ENCODE peak calls at places on chromosome 21, in eight cellular contexts. One of them, this sample, is unnamed.
A peak's percentile ranks its signal among the peaks of the same experiment; 100 is the strongest.

GRCh38 chr21:46052703-46053651 is 44.9 kb upstream of the COL6A2 start:
- DNase-seq in substantia nigra: no peak
- DNase-seq in stimulated activated CD4-positive, alpha-beta T cell treated with anti-CD3 and anti-CD28 coated beads, Interleukin-15, amount 100 ng/mL, for 24 hours: peak; percentile 74
- DNase-seq in NCI-H510A treated with DMSO at 0.1 percent for 48 hours: no peak
- DNase-seq in mammary epithelial cell: peak; percentile 76
- DNase-seq in activated T-cell treated with anti-CD3 and anti-CD28 coated beads, Interleukin-2, amount 50 U/mL, for 1 hour: no peak
- DNase-seq in sigmoid colon: peak; percentile 63
- DNase-seq in CD4-positive, alpha-beta memory T cell: no peak
- DNase-seq in this sample: no peak

GRCh38 chr21:26954591-26955214 is 12.2 kb downstream of the ADAMTS5 start:
- DNase-seq in substantia nigra: no peak
- DNase-seq in activated T-cell treated with anti-CD3 and anti-CD28 coated beads, Interleukin-2, amount 50 U/mL, for 1 hour: no peak
- DNase-seq in stimulated activated CD4-positive, alpha-beta T cell treated with anti-CD3 and anti-CD28 coated beads, Interleukin-15, amount 100 ng/mL, for 24 hours: no peak
- DNase-seq in sigmoid colon: no peak
- DNase-seq in CD4-positive, alpha-beta memory T cell: no peak
- DNase-seq in NCI-H510A treated with DMSO at 0.1 percent for 48 hours: no peak
- DNase-seq in mammary epithelial cell: no peak
- DNase-seq in this sample: no peak

GRCh38 chr21:38879912-38880577 is 74.3 kb downstream of the ETS2 start:
- DNase-seq in activated T-cell treated with anti-CD3 and anti-CD28 coated beads, Interleukin-2, amount 50 U/mL, for 1 hour: no peak
- DNase-seq in NCI-H510A treated with DMSO at 0.1 percent for 48 hours: no peak
- DNase-seq in stimulated activated CD4-positive, alpha-beta T cell treated with anti-CD3 and anti-CD28 coated beads, Interleukin-15, amount 100 ng/mL, for 24 hours: no peak
- DNase-seq in mammary epithelial cell: no peak
- DNase-seq in sigmoid colon: no peak
- DNase-seq in substantia nigra: no peak
- DNase-seq in CD4-positive, alpha-beta memory T cell: no peak
- DNase-seq in this sample: no peak

GRCh38 chr21:29205009-29205408 is 74.6 kb downstream of the MAP3K7CL start:
- DNase-seq in sigmoid colon: no peak
- DNase-seq in NCI-H510A treated with DMSO at 0.1 percent for 48 hours: no peak
- DNase-seq in stimulated activated CD4-positive, alpha-beta T cell treated with anti-CD3 and anti-CD28 coated beads, Interleukin-15, amount 100 ng/mL, for 24 hours: no peak
- DNase-seq in substantia nigra: no peak
- DNase-seq in CD4-positive, alpha-beta memory T cell: no peak
- DNase-seq in activated T-cell treated with anti-CD3 and anti-CD28 coated beads, Interleukin-2, amount 50 U/mL, for 1 hour: no peak
- DNase-seq in mammary epithelial cell: no peak
- DNase-seq in this sample: no peak

GRCh38 chr21:42474982-42475381 is 21.0 kb downstream of the RSPH1 start:
- DNase-seq in NCI-H510A treated with DMSO at 0.1 percent for 48 hours: no peak
- DNase-seq in mammary epithelial cell: peak; percentile 63
- DNase-seq in stimulated activated CD4-positive, alpha-beta T cell treated with anti-CD3 and anti-CD28 coated beads, Interleukin-15, amount 100 ng/mL, for 24 hours: no peak
- DNase-seq in CD4-positive, alpha-beta memory T cell: no peak
- DNase-seq in activated T-cell treated with anti-CD3 and anti-CD28 coated beads, Interleukin-2, amount 50 U/mL, for 1 hour: no peak
- DNase-seq in substantia nigra: no peak
- DNase-seq in sigmoid colon: no peak
- DNase-seq in this sample: no peak

GRCh38 chr21:42763578-42764442 is 110.4 kb downstream of the PDE9A start:
- DNase-seq in NCI-H510A treated with DMSO at 0.1 percent for 48 hours: no peak
- DNase-seq in stimulated activated CD4-positive, alpha-beta T cell treated with anti-CD3 and anti-CD28 coated beads, Interleukin-15, amount 100 ng/mL, for 24 hours: no peak
- DNase-seq in mammary epithelial cell: no peak
- DNase-seq in substantia nigra: no peak
- DNase-seq in CD4-positive, alpha-beta memory T cell: no peak
- DNase-seq in activated T-cell treated with anti-CD3 and anti-CD28 coated beads, Interleukin-2, amount 50 U/mL, for 1 hour: no peak
- DNase-seq in sigmoid colon: no peak
- DNase-seq in this sample: no peak

GRCh38 chr21:42614811-42615342 is 38.5 kb upstream of the PDE9A start:
- DNase-seq in NCI-H510A treated with DMSO at 0.1 percent for 48 hours: no peak
- DNase-seq in substantia nigra: no peak
- DNase-seq in mammary epithelial cell: peak; percentile 88
- DNase-seq in stimulated activated CD4-positive, alpha-beta T cell treated with anti-CD3 and anti-CD28 coated beads, Interleukin-15, amount 100 ng/mL, for 24 hours: peak; percentile 71
- DNase-seq in activated T-cell treated with anti-CD3 and anti-CD28 coated beads, Interleukin-2, amount 50 U/mL, for 1 hour: peak; percentile 61
- DNase-seq in sigmoid colon: no peak
- DNase-seq in CD4-positive, alpha-beta memory T cell: peak; percentile 73
- DNase-seq in this sample: peak; percentile 24

GRCh38 chr21:42865361-42866160 is 13.8 kb downstream of the WDR4 start:
- DNase-seq in sigmoid colon: peak; percentile 83
- DNase-seq in activated T-cell treated with anti-CD3 and anti-CD28 coated beads, Interleukin-2, amount 50 U/mL, for 1 hour: no peak
- DNase-seq in stimulated activated CD4-positive, alpha-beta T cell treated with anti-CD3 and anti-CD28 coated beads, Interleukin-15, amount 100 ng/mL, for 24 hours: no peak
- DNase-seq in NCI-H510A treated with DMSO at 0.1 percent for 48 hours: no peak
- DNase-seq in mammary epithelial cell: no peak
- DNase-seq in CD4-positive, alpha-beta memory T cell: no peak
- DNase-seq in substantia nigra: no peak
- DNase-seq in this sample: no peak

GRCh38 chr21:27704567-27705166 is 737.8 kb upstream of the ADAMTS5 start:
- DNase-seq in NCI-H510A treated with DMSO at 0.1 percent for 48 hours: no peak
- DNase-seq in sigmoid colon: peak; percentile 66
- DNase-seq in CD4-positive, alpha-beta memory T cell: no peak
- DNase-seq in activated T-cell treated with anti-CD3 and anti-CD28 coated beads, Interleukin-2, amount 50 U/mL, for 1 hour: no peak
- DNase-seq in mammary epithelial cell: no peak
- DNase-seq in stimulated activated CD4-positive, alpha-beta T cell treated with anti-CD3 and anti-CD28 coated beads, Interleukin-15, amount 100 ng/mL, for 24 hours: no peak
- DNase-seq in substantia nigra: no peak
- DNase-seq in this sample: no peak

GRCh38 chr21:46350571-46350970 is 26.6 kb downstream of the PCNT start:
- DNase-seq in stimulated activated CD4-positive, alpha-beta T cell treated with anti-CD3 and anti-CD28 coated beads, Interleukin-15, amount 100 ng/mL, for 24 hours: no peak
- DNase-seq in mammary epithelial cell: no peak
- DNase-seq in activated T-cell treated with anti-CD3 and anti-CD28 coated beads, Interleukin-2, amount 50 U/mL, for 1 hour: no peak
- DNase-seq in substantia nigra: no peak
- DNase-seq in NCI-H510A treated with DMSO at 0.1 percent for 48 hours: no peak
- DNase-seq in sigmoid colon: no peak
- DNase-seq in CD4-positive, alpha-beta memory T cell: no peak
- DNase-seq in this sample: no peak

GRCh38 chr21:36260030-36260787 is 59.8 kb upstream of the MORC3 start:
- DNase-seq in substantia nigra: no peak
- DNase-seq in mammary epithelial cell: peak; percentile 51
- DNase-seq in CD4-positive, alpha-beta memory T cell: peak; percentile 72
- DNase-seq in activated T-cell treated with anti-CD3 and anti-CD28 coated beads, Interleukin-2, amount 50 U/mL, for 1 hour: no peak
- DNase-seq in stimulated activated CD4-positive, alpha-beta T cell treated with anti-CD3 and anti-CD28 coated beads, Interleukin-15, amount 100 ng/mL, for 24 hours: peak; percentile 41
- DNase-seq in sigmoid colon: no peak
- DNase-seq in NCI-H510A treated with DMSO at 0.1 percent for 48 hours: peak; percentile 36
- DNase-seq in this sample: no peak

GRCh38 chr21:20313013-20313412 is 685.2 kb upstream of the NCAM2 start:
- DNase-seq in activated T-cell treated with anti-CD3 and anti-CD28 coated beads, Interleukin-2, amount 50 U/mL, for 1 hour: no peak
- DNase-seq in substantia nigra: no peak
- DNase-seq in mammary epithelial cell: no peak
- DNase-seq in sigmoid colon: no peak
- DNase-seq in NCI-H510A treated with DMSO at 0.1 percent for 48 hours: no peak
- DNase-seq in stimulated activated CD4-positive, alpha-beta T cell treated with anti-CD3 and anti-CD28 coated beads, Interleukin-15, amount 100 ng/mL, for 24 hours: no peak
- DNase-seq in CD4-positive, alpha-beta memory T cell: no peak
- DNase-seq in this sample: no peak

GRCh38 chr21:44436958-44437357 is 18.4 kb upstream of the LRRC3 start:
- DNase-seq in sigmoid colon: peak; percentile 41
- DNase-seq in stimulated activated CD4-positive, alpha-beta T cell treated with anti-CD3 and anti-CD28 coated beads, Interleukin-15, amount 100 ng/mL, for 24 hours: no peak
- DNase-seq in mammary epithelial cell: no peak
- DNase-seq in CD4-positive, alpha-beta memory T cell: no peak
- DNase-seq in substantia nigra: no peak
- DNase-seq in activated T-cell treated with anti-CD3 and anti-CD28 coated beads, Interleukin-2, amount 50 U/mL, for 1 hour: no peak
- DNase-seq in NCI-H510A treated with DMSO at 0.1 percent for 48 hours: no peak
- DNase-seq in this sample: no peak

GRCh38 chr21:45920824-45921600 is 60.6 kb upstream of the COL6A1 start:
- DNase-seq in CD4-positive, alpha-beta memory T cell: no peak
- DNase-seq in activated T-cell treated with anti-CD3 and anti-CD28 coated beads, Interleukin-2, amount 50 U/mL, for 1 hour: no peak
- DNase-seq in stimulated activated CD4-positive, alpha-beta T cell treated with anti-CD3 and anti-CD28 coated beads, Interleukin-15, amount 100 ng/mL, for 24 hours: no peak
- DNase-seq in mammary epithelial cell: no peak
- DNase-seq in NCI-H510A treated with DMSO at 0.1 percent for 48 hours: no peak
- DNase-seq in substantia nigra: no peak
- DNase-seq in sigmoid colon: no peak
- DNase-seq in this sample: no peak

This sample was measured in DMS153.